ENCODE peak calls at places on chromosomes 11 and 22, in seven cellular contexts. S is mesenchymal stem cell, Y is neuronal stem cell, D is H9, G is IMR-90, F is H1, P is trophoblast cell. B is an unnamed sample.

GRCh38 chr11:58774164-58774593 is 42.4 kb upstream of the GLYAT start:
- DNase-seq in Y (no peak), G (no peak), P (no peak), S (no peak), F (no peak), D (no peak), B (no peak)

GRCh38 chr11:64675417-64676252 is 47.4 kb downstream of the NRXN2 start:
- DNase-seq in Y (no peak), D (no peak), P (peak; percentile 16), F (no peak), S (peak; percentile 92), G (peak; percentile 82), B (no peak)

GRCh38 chr11:119518746-119519382 is 95.9 kb upstream of the THY1 start:
- DNase-seq in F (peak; percentile 25), P (peak; percentile 18), Y (peak; percentile 76), S (peak; percentile 42), D (peak; percentile 73), G (peak; percentile 58), B (peak; percentile 83)

GRCh38 chr11:94546886-94547285 is 3.2 kb downstream of the FUT4 start:
- DNase-seq in S (no peak), F (no peak), D (no peak), Y (no peak), P (no peak), G (no peak), B (no peak)

GRCh38 chr11:94740083-94740974 is 27.8 kb upstream of the AMOTL1 start:
- DNase-seq in Y (peak; percentile 54), D (peak; percentile 42), G (no peak), F (no peak), P (no peak), S (peak; percentile 32), B (peak; percentile 65)

GRCh38 chr11:104343578-104343977 is 179.6 kb upstream of the PDGFD start:
- DNase-seq in G (peak; percentile 7), D (no peak), P (peak; percentile 39), Y (no peak), F (no peak), S (peak; percentile 4), B (peak; percentile 25)

GRCh38 chr11:125869526-125869925 is 17.9 kb upstream of the HYLS1 start:
- DNase-seq in Y (no peak), F (no peak), D (no peak), G (no peak), S (no peak), P (no peak), B (no peak)

GRCh38 chr22:46679711-46680269 is 58.3 kb downstream of the CERK start:
- DNase-seq in P (no peak), G (no peak), Y (no peak), F (no peak), S (no peak), D (no peak), B (no peak)

GRCh38 chr11:111912535-111912934 is at the start of gene HSPB2:
- DNase-seq in S (no peak), G (no peak), D (no peak), Y (no peak), P (no peak), F (no peak), B (no peak)

GRCh38 chr22:36922752-36923457 is 9.5 kb downstream of the CSF2RB start:
- DNase-seq in D (no peak), P (no peak), S (no peak), Y (no peak), F (no peak), G (no peak), B (no peak)

GRCh38 chr11:70582886-70583641 is 184.7 kb downstream of the CTTN start:
- DNase-seq in G (no peak), F (no peak), Y (no peak), D (no peak), S (no peak), P (no peak), B (no peak)

GRCh38 chr22:48849963-48850657 is 977.6 kb downstream of the BRD1 start:
- DNase-seq in S (no peak), P (no peak), G (no peak), D (no peak), F (no peak), Y (no peak), B (no peak)

GRCh38 chr11:117717485-117718314 is 79.3 kb downstream of the DSCAML1 start:
- DNase-seq in D (peak; percentile 61), Y (no peak), F (no peak), G (no peak), P (peak; percentile 88), S (no peak), B (peak; percentile 72)

GRCh38 chr11:63510360-63511130 is 4.7 kb downstream of the LGALS12 start:
- DNase-seq in P (no peak), D (no peak), Y (no peak), F (no peak), G (no peak), S (no peak), B (no peak)

GRCh38 chr11:42138454-42138853 is 679.0 kb upstream of the LRRC4C start:
- DNase-seq in F (no peak), G (no peak), P (no peak), Y (no peak), S (no peak), D (no peak), B (no peak)

GRCh38 chr11:80146231-80146630 is 705.4 kb upstream of the TENM4 start:
- DNase-seq in Y (no peak), S (peak; percentile 16), P (no peak), F (no peak), D (no peak), G (no peak), B (no peak)

GRCh38 chr11:85886089-85887056 is 31.2 kb downstream of the CCDC83 start:
- DNase-seq in G (peak; percentile 65), D (no peak), P (peak; percentile 79), Y (no peak), F (no peak), S (no peak), B (no peak)

GRCh38 chr11:14414470-14415461 is 55.8 kb upstream of the RRAS2 start:
- DNase-seq in P (no peak), F (no peak), S (peak; percentile 23), G (peak; percentile 55), Y (no peak), D (no peak), B (peak; percentile 56)

GRCh38 chr11:79060534-79060933 is 380.3 kb downstream of the TENM4 start:
- DNase-seq in D (no peak), S (no peak), P (no peak), G (peak; percentile 21), F (no peak), Y (no peak), B (no peak)

GRCh38 chr11:79059171-79059570 is 381.7 kb downstream of the TENM4 start:
- DNase-seq in Y (no peak), S (no peak), G (no peak), D (no peak), P (peak; percentile 71), F (no peak), B (no peak)

GRCh38 chr11:79066456-79067354 is 374.1 kb downstream of the TENM4 start:
- DNase-seq in D (peak; percentile 59), S (no peak), G (no peak), Y (no peak), F (no peak), P (no peak), B (peak; percentile 84)

GRCh38 chr11:79060081-79060480 is 380.7 kb downstream of the TENM4 start:
- DNase-seq in G (no peak), D (no peak), S (no peak), P (no peak), Y (no peak), F (no peak), B (peak; percentile 41)

GRCh38 chr11:79062814-79063762 is 377.7 kb downstream of the TENM4 start:
- DNase-seq in F (peak; percentile 31), Y (no peak), D (peak; percentile 65), S (peak; percentile 26), G (peak; percentile 41), P (peak; percentile 52), B (peak; percentile 69)
- H2BK5ac ChIP-seq in F (no peak overlapping the region), Y (no peak overlapping the region), D (no peak overlapping the region), S (no peak overlapping the region), G (no peak overlapping the region), P (no peak overlapping the region), B (no peak overlapping the region)

GRCh38 chr22:32804823-32805585 is 3.5 kb downstream of the TIMP3 start:
- DNase-seq in G (no peak), Y (no peak), S (no peak), D (no peak), P (peak; percentile 30), F (no peak), B (no peak)
- H3K4me1 ChIP-seq in G (peaks cover 22% of the 10 kb centered on the region), Y (no peaks in the 10 kb centered on the region), S (peaks cover 9% of the 10 kb centered on the region), D (no peaks in the 10 kb centered on the region), P (peaks cover 15% of the 10 kb centered on the region), F (peaks cover 4% of the 10 kb centered on the region), B (peaks cover 17% of the 10 kb centered on the region)

GRCh38 chr22:22841598-22841997 is 46.0 kb upstream of the IGLL5 start:
- DNase-seq in S (no peak), F (no peak), G (no peak), D (no peak), Y (no peak), P (no peak), B (no peak)
- H3K18ac ChIP-seq in S (no peak overlapping the region), F (no peak overlapping the region), G (no peak overlapping the region), D (no peak overlapping the region), Y (no peak overlapping the region), P (no peak overlapping the region), B (no peak overlapping the region)

GRCh38 chr22:26534874-26535470 is 22.7 kb upstream of the TFIP11 start:
- DNase-seq in P (no peak), F (no peak), G (no peak), D (no peak), Y (no peak), S (no peak), B (no peak)

GRCh38 chr22:26536056-26536761 is 23.9 kb upstream of the TFIP11 start:
- DNase-seq in G (no peak), Y (no peak), P (no peak), F (no peak), D (no peak), S (no peak), B (no peak)

GRCh38 chr22:26535499-26535898 is 23.2 kb upstream of the TFIP11 start:
- DNase-seq in P (no peak), D (no peak), S (no peak), G (no peak), F (no peak), Y (no peak), B (no peak)

GRCh38 chr22:26534166-26534855 is 22.0 kb upstream of the TFIP11 start:
- DNase-seq in Y (no peak), S (no peak), D (no peak), G (no peak), F (no peak), P (no peak), B (no peak)

DNA sequence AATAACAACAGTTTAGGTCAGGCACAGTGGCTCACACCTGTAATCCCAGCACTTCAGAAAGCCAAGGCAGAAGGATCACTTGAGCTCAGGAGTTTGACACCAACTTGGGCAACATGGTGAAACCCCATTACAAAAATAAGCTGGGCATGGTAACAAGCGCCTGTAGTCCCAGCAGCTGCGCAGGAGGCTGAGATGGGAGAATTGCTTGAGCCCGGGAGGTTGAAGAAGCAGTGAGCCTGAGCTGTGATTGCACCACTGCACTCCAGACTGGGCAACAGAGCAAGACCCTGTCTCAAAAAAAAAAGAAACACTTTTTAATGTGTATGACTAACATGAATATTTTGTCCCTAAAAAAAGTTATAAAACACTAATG is 24.5 kb upstream of the TFIP11 start:
- DNase-seq in G (no peak), P (no peak), Y (no peak), D (no peak), S (no peak), F (no peak), B (no peak)
- H2BK5ac ChIP-seq in G (no peak overlapping the region), P (no peak overlapping the region), Y (no peak overlapping the region), D (no peak overlapping the region), S (no peak overlapping the region), F (no peak overlapping the region), B (no peak overlapping the region)

B was measured in mesendoderm.